ENCODE peak calls at places on chromosomes 13 and 19, in four cellular contexts. Y is NCI-H1092, S is fibroblast of lung, X is Calu3. A is an unnamed sample.

GRCh38 chr13:99282264-99283231 is 24.4 kb upstream of the GPR18 start:
- DNase-seq in Y (no peak), S (no peak), X (no peak), A (no peak)

GRCh38 chr19:3995619-3996018 is 10.4 kb upstream of the EEF2 start:
- DNase-seq in Y (no peak), S (no peak), X (no peak), A (no peak)

GRCh38 chr13:100213576-100213975 is 124.7 kb downstream of the PCCA start:
- DNase-seq in Y (no peak), S (peak), X (no peak), A (no peak)

GRCh38 chr13:36421447-36421846 is 10.8 kb upstream of the CCNA1 start:
- DNase-seq in Y (no peak), S (no peak), X (no peak), A (peak)

GRCh38 chr13:68056816-68057710 is 826.9 kb upstream of the PCDH9 start:
- DNase-seq in Y (no peak), S (peak), X (no peak), A (no peak)

GRCh38 chr13:48263196-48263595 is 30.2 kb downstream of the ITM2B start:
- DNase-seq in Y (no peak), S (no peak), X (no peak), A (peak)

GRCh38 chr13:96816261-96816660 is 178.0 kb downstream of the OXGR1 start:
- DNase-seq in Y (no peak), S (peak), X (no peak), A (peak)

GRCh38 chr19:48568345-48568886 is 16.4 kb downstream of the SULT2B1 start:
- DNase-seq in Y (no peak), S (peak), X (peak), A (peak)

GRCh38 chr13:26660761-26661160 is 99.8 kb downstream of the GPR12 start:
- DNase-seq in Y (no peak), S (no peak), X (no peak), A (no peak)

GRCh38 chr13:113969973-113970611 is 3.8 kb downstream of the C13orf46 start:
- DNase-seq in Y (no peak), S (no peak), X (no peak), A (no peak)

GRCh38 chr13:66915596-66916185 is 314.4 kb downstream of the PCDH9 start:
- DNase-seq in Y (no peak), S (no peak), X (no peak), A (no peak)